ENCODE peak calls at places on chromosomes 4 and X, in seven cellular contexts. I is AG20443; P is DMS79 treated with DMSO at 0.1 percent for 48 hours; F is AG08395; C is SW480; U is activated CD8-positive, alpha-beta T cell treated with anti-CD3 and anti-CD28 coated beads, Interleukin-2, amount 10 ng/mL, durations not matched to agents 7 days and 5 days; S is NCI-H748 treated with DMSO at 0.1 percent for 48 hours. E is an unnamed sample.
A peak's percentile ranks its signal among the peaks of the same experiment; 100 is the strongest.

GRCh38 chr4:84879651-84880200 is 86.8 kb downstream of the WDFY3 start:
- DNase-seq in I (no peak), P (no peak), F (peak; percentile 4), C (no peak), U (no peak), S (no peak), E (no peak)

GRCh38 chr4:56739104-56739777 is 58.1 kb upstream of the HOPX start:
- DNase-seq in I (peak; percentile 24), P (no peak), F (no peak), C (no peak), U (no peak), S (no peak), E (no peak)

GRCh38 chr4:90030953-90031352 is 96.2 kb upstream of the CCSER1 start:
- DNase-seq in I (no peak), P (no peak), F (no peak), C (peak; percentile 0), U (no peak), S (no peak), E (no peak)

GRCh38 chrX:71252221-71252620 is 1.7 kb downstream of the ZMYM3 start:
- DNase-seq in I (no peak), P (no peak), F (no peak), C (no peak), U (no peak), S (no peak), E (no peak)

GRCh38 chr4:39568805-39569204 is 41.6 kb upstream of the UGDH start:
- DNase-seq in I (no peak), P (no peak), F (no peak), C (peak; percentile 9), U (no peak), S (no peak), E (no peak)

GRCh38 chr4:78299565-78299972 is 242.4 kb downstream of the FRAS1 start:
- DNase-seq in I (no peak), P (no peak), F (no peak), C (no peak), U (no peak), S (no peak), E (no peak)

GRCh38 chrX:3697220-3697684 is 16.2 kb downstream of the PRKX start:
- DNase-seq in I (no peak), P (peak; percentile 32), F (no peak), C (no peak), U (no peak), S (no peak), E (no peak)

GRCh38 chrX:69133561-69134542 is 31.4 kb downstream of the PJA1 start:
- DNase-seq in I (peak; percentile 71), P (no peak), F (peak; percentile 67), C (peak; percentile 71), U (no peak), S (no peak), E (peak; percentile 53)

GRCh38 chr4:17447675-17448298 is 64.1 kb downstream of the QDPR start:
- DNase-seq in I (peak; percentile 75), P (no peak), F (peak; percentile 79), C (peak; percentile 57), U (peak; percentile 79), S (peak; percentile 24), E (peak; percentile 60)

GRCh38 chr4:185384877-185385465 is 10.8 kb downstream of the LRP2BP start:
- DNase-seq in I (peak; percentile 14), P (no peak), F (peak; percentile 6), C (peak; percentile 77), U (no peak), S (peak; percentile 61), E (peak; percentile 18)

GRCh38 chr4:78876568-78877320 is 62.5 kb downstream of the PAQR3 start:
- DNase-seq in I (no peak), P (no peak), F (no peak), C (no peak), U (no peak), S (no peak), E (no peak)

GRCh38 chrX:12065251-12065650 is 73.0 kb upstream of the FRMPD4 start:
- DNase-seq in I (peak; percentile 27), P (no peak), F (peak; percentile 25), C (peak; percentile 22), U (no peak), S (no peak), E (peak; percentile 4)

GRCh38 chr4:52873191-52873590 is 11.1 kb downstream of the RASL11B start:
- DNase-seq in I (no peak), P (no peak), F (no peak), C (peak; percentile 81), U (no peak), S (no peak), E (no peak)

GRCh38 chr4:187321741-187322140 is 598.1 kb upstream of the FAT1 start:
- DNase-seq in I (no peak), P (no peak), F (no peak), C (no peak), U (no peak), S (no peak), E (no peak)

GRCh38 chr4:119041951-119042560 is 93.6 kb upstream of the MYOZ2 start:
- DNase-seq in I (peak; percentile 69), P (peak; percentile 34), F (peak; percentile 73), C (peak; percentile 61), U (peak; percentile 78), S (peak; percentile 30), E (no peak)

GRCh38 chrX:103658681-103659433 is 27.6 kb downstream of the MORF4L2 start:
- DNase-seq in I (no peak), P (no peak), F (no peak), C (no peak), U (no peak), S (no peak), E (no peak)

GRCh38 chr4:15434086-15434485 is 6.3 kb downstream of the C1QTNF7 start:
- DNase-seq in I (peak; percentile 19), P (no peak), F (peak; percentile 8), C (no peak), U (no peak), S (no peak), E (no peak)

E was measured in GM04504.